ENCODE peak calls at places on chromosomes 6 and 20, in four cellular contexts. J is fibroblast of mammary gland, F is RPMI8226, T is GM03348. Z is an unnamed sample.

GRCh38 chr20:41006126-41006935 is 22.3 kb upstream of the TOP1 start:
- DNase-seq in J (no peak), F (no peak), T (no peak), Z (no peak)

GRCh38 chr6:150334790-150335783 is 33.7 kb upstream of the IYD start:
- DNase-seq in J (peak; percentile 85), F (peak; percentile 34), T (peak; percentile 78), Z (no peak)

GRCh38 chr20:48822879-48823385 is 4.9 kb downstream of the PREX1 start:
- DNase-seq in J (no peak), F (no peak), T (no peak), Z (no peak)

GRCh38 chr6:107660839-107661238 is 163.3 kb downstream of the SCML4 start:
- DNase-seq in J (no peak), F (no peak), T (no peak), Z (no peak)

GRCh38 chr20:33925867-33926266 is 67.8 kb upstream of the RALY start:
- DNase-seq in J (peak; percentile 79), F (no peak), T (peak; percentile 71), Z (no peak)

GRCh38 chr20:25310268-25310920 is 62.5 kb downstream of the PYGB start:
- DNase-seq in J (peak; percentile 97), F (peak; percentile 95), T (peak; percentile 88), Z (peak; percentile 37)

GRCh38 chr20:42475773-42476172 is 713.9 kb downstream of the PTPRT start:
- DNase-seq in J (no peak), F (no peak), T (no peak), Z (no peak)

GRCh38 chr6:137271245-137272183 is 52.3 kb upstream of the IFNGR1 start:
- DNase-seq in J (peak; percentile 74), F (peak; percentile 16), T (peak; percentile 58), Z (no peak)

GRCh38 chr6:112202639-112203341 is 51.6 kb downstream of the LAMA4 start:
- DNase-seq in J (peak; percentile 60), F (peak; percentile 5), T (no peak), Z (no peak)

GRCh38 chr6:52576392-52577021 is 353 bp downstream of the TRAM2 start:
- DNase-seq in J (peak; percentile 82), F (peak; percentile 89), T (peak; percentile 75), Z (peak; percentile 27)

GRCh38 chr6:45650527-45651135 is 272.9 kb upstream of the SUPT3H start:
- DNase-seq in J (peak; percentile 98), F (no peak), T (peak; percentile 71), Z (no peak)

GRCh38 chr6:134295953-134296553 is 21.9 kb downstream of the SGK1 start:
- DNase-seq in J (peak; percentile 99), F (peak; percentile 4), T (peak; percentile 91), Z (no peak)

GRCh38 chr6:42131531-42131930 is 10.9 kb downstream of the C6orf132 start:
- DNase-seq in J (peak; percentile 90), F (no peak), T (peak; percentile 65), Z (no peak)

GRCh38 chr6:39085129-39085528 is 29.9 kb downstream of the SAYSD1 start:
- DNase-seq in J (no peak), F (no peak), T (no peak), Z (no peak)

GRCh38 chr6:72976389-72976900 is 248.9 kb downstream of the KHDC1L start:
- DNase-seq in J (no peak), F (peak; percentile 47), T (no peak), Z (no peak)

GRCh38 chr6:169200931-169201514 is 52.6 kb downstream of the THBS2 start:
- DNase-seq in J (no peak), F (no peak), T (no peak), Z (no peak)

GRCh38 chr6:135310291-135310690 is 129.2 kb downstream of the MYB start:
- DNase-seq in J (no peak), F (peak; percentile 8), T (no peak), Z (no peak)

GRCh38 chr6:84696181-84696580 is 68.2 kb downstream of the TBX18 start:
- DNase-seq in J (no peak), F (no peak), T (peak; percentile 21), Z (no peak)

GRCh38 chr6:43032326-43032725 is 10.9 kb downstream of the RRP36 start:
- DNase-seq in J (no peak), F (no peak), T (no peak), Z (no peak)

GRCh38 chr6:110953633-110954303 is 4.7 kb upstream of the GTF3C6 start:
- DNase-seq in J (no peak), F (no peak), T (no peak), Z (no peak)

GRCh38 chr6:132333639-132334516 is 67.4 kb downstream of the MOXD1 start:
- DNase-seq in J (peak; percentile 93), F (no peak), T (peak; percentile 79), Z (no peak)

GRCh38 chr6:37538107-37538506 is 38.4 kb upstream of the CCDC167 start:
- DNase-seq in J (no peak), F (peak; percentile 48), T (peak; percentile 43), Z (no peak)

GRCh38 chr6:30231067-30231466 is 17.9 kb upstream of the TRIM26 start:
- DNase-seq in J (no peak), F (no peak), T (no peak), Z (no peak)

GRCh38 chr6:39752835-39753744 is 27.9 kb upstream of the KIF6 start:
- DNase-seq in J (no peak), F (no peak), T (no peak), Z (no peak)

GRCh38 chr6:27531772-27532459 is 59.0 kb upstream of the ZNF184 start:
- DNase-seq in J (no peak), F (peak; percentile 24), T (no peak), Z (no peak)

GRCh38 chr6:161356167-161356844 is 82.4 kb upstream of the AGPAT4 start:
- DNase-seq in J (no peak), F (no peak), T (no peak), Z (no peak)

Z was measured in esophagus squamous epithelium.